ENCODE peak calls at places on chromosomes 4 and X, in five cellular contexts. J is neuronal stem cell, K is H1, P is H9, X is trophoblast cell. N is an unnamed sample.

GRCh38 chr4:4362991-4363697 is 23.8 kb upstream of the NSG1 start:
- DNase-seq in J (no peak), K (no peak), P (no peak), X (no peak), N (no peak)

GRCh38 chr4:167456619-167457018 is 222.3 kb upstream of the SPOCK3 start:
- DNase-seq in J (no peak), K (no peak), P (no peak), X (no peak), N (no peak)

GRCh38 chr4:23779422-23779821 is 110.4 kb downstream of the PPARGC1A start:
- DNase-seq in J (no peak), K (no peak), P (no peak), X (no peak), N (no peak)

GRCh38 chr4:66034671-66035070 is 364.4 kb upstream of the EPHA5 start:
- DNase-seq in J (no peak), K (no peak), P (no peak), X (no peak), N (no peak)

GRCh38 chrX:25851141-25851540 is 287.0 kb upstream of the MAGEB18 start:
- DNase-seq in J (no peak), K (no peak), P (no peak), X (no peak), N (no peak)

GRCh38 chrX:108734426-108734825 is 1.9 kb downstream of the IRS4 start:
- DNase-seq in J (no peak), K (no peak), P (no peak), X (no peak), N (no peak)

GRCh38 chrX:118498755-118499154 is 3.1 kb downstream of the DOCK11 start:
- DNase-seq in J (no peak), K (no peak), P (no peak), X (no peak), N (no peak)

GRCh38 chrX:49951524-49952193 is 29.3 kb downstream of the CLCN5 start:
- DNase-seq in J (no peak), K (no peak), P (no peak), X (no peak), N (no peak)

DNA sequence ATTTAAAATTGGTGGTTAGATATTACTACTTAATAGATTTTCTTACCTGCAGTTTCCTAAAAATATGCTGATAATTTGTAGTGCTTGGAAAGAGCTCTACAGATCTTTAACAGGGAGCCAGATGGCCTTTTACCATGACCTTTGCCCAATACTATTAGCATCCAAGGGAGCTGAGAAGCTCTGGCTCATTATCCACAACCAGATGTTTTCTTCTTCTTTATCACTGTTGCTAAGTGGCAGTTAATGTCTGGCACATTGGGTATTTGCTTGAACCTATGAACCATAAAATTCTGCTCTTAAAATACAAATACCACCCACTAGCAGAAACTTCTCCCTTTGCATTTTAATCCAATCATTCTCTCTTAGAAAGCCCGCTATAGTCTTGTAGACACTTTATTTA is 1480.3 kb downstream of the C4orf33 start:
- DNase-seq in J (no peak), K (no peak), P (no peak), X (no peak), N (no peak)
- H2BK12ac ChIP-seq in J (no peak), K (no peak), P (no peak), X (no peak), N (no peak)

GRCh38 chrX:109890910-109891502 is 111.9 kb upstream of the TMEM164 start:
- DNase-seq in J (peak), K (peak), P (peak), X (peak), N (peak)

GRCh38 chrX:109886122-109886761 is 116.7 kb upstream of the TMEM164 start:
- DNase-seq in J (peak), K (peak), P (peak), X (peak), N (peak)

GRCh38 chrX:109889289-109890006 is 113.5 kb upstream of the TMEM164 start:
- DNase-seq in J (no peak), K (no peak), P (no peak), X (no peak), N (peak)

DNA sequence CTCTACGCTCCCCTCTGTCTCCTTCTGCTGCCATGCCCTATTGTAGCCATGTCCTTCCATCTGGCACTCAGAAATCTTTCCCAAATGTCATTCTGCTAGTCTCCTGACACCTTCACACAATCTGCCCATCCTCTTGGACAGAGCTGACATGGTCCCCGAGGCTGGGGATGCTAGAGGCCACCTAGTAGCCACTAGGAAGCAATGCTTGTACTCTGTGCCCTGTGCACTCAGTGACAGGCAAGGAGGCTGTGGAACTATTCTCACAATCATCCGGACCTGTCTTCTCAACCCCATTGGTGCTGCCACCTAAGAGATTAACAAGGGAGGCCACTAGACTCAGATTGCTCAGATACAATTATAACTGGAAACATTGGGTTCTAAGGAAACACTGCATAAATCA is 112.6 kb upstream of the TMEM164 start:
- DNase-seq in J (no peak), K (no peak), P (no peak), X (no peak), N (no peak)
- H2AFZ ChIP-seq in J (no peak), K (no peak), P (no peak), X (no peak), N (no peak)

GRCh38 chr4:127482049-127482448 is 150.7 kb upstream of the INTU start:
- DNase-seq in J (no peak), K (no peak), P (no peak), X (no peak), N (no peak)
- H2BK12ac ChIP-seq in J (no peak), K (no peak), P (no peak), X (no peak), N (no peak)

GRCh38 chrX:53087378-53087777 is 5.2 kb downstream of the TSPYL2 start:
- DNase-seq in J (no peak), K (no peak), P (no peak), X (no peak), N (no peak)

GRCh38 chrX:53086464-53086863 is 4.3 kb downstream of the TSPYL2 start:
- DNase-seq in J (no peak), K (no peak), P (no peak), X (no peak), N (no peak)

GRCh38 chrX:53089224-53089842 is 4.6 kb upstream of the KANTR start:
- DNase-seq in J (no peak), K (no peak), P (no peak), X (peak), N (peak)

GRCh38 chrX:53085661-53086229 is 3.6 kb downstream of the TSPYL2 start:
- DNase-seq in J (no peak), K (no peak), P (no peak), X (no peak), N (no peak)

GRCh38 chrX:53088136-53088974 is 5.6 kb upstream of the KANTR start:
- DNase-seq in J (no peak), K (peak), P (peak), X (peak), N (peak)
- H2AFZ ChIP-seq in J (no peak), K (no peak), P (no peak), X (peak), N (no peak)

GRCh38 chrX:120727911-120728310 is 98.1 kb upstream of the C1GALT1C1 start:
- DNase-seq in J (no peak), K (no peak), P (no peak), X (no peak), N (no peak)
- H2BK12ac ChIP-seq in J (no peak), K (no peak), P (no peak), X (no peak), N (no peak)

GRCh38 chrX:53684415-53685192 is 1.9 kb downstream of the HUWE1 start:
- DNase-seq in J (no peak), K (no peak), P (no peak), X (no peak), N (no peak)

GRCh38 chrX:53682885-53683555 is 3.5 kb downstream of the HUWE1 start:
- DNase-seq in J (no peak), K (peak), P (peak), X (peak), N (peak)

GRCh38 chrX:53685711-53686110 is 808 bp downstream of the HUWE1 start:
- DNase-seq in J (no peak), K (no peak), P (no peak), X (no peak), N (no peak)

GRCh38 chrX:53681661-53682060 is 4.9 kb downstream of the HUWE1 start:
- DNase-seq in J (no peak), K (no peak), P (no peak), X (peak), N (no peak)

DNA sequence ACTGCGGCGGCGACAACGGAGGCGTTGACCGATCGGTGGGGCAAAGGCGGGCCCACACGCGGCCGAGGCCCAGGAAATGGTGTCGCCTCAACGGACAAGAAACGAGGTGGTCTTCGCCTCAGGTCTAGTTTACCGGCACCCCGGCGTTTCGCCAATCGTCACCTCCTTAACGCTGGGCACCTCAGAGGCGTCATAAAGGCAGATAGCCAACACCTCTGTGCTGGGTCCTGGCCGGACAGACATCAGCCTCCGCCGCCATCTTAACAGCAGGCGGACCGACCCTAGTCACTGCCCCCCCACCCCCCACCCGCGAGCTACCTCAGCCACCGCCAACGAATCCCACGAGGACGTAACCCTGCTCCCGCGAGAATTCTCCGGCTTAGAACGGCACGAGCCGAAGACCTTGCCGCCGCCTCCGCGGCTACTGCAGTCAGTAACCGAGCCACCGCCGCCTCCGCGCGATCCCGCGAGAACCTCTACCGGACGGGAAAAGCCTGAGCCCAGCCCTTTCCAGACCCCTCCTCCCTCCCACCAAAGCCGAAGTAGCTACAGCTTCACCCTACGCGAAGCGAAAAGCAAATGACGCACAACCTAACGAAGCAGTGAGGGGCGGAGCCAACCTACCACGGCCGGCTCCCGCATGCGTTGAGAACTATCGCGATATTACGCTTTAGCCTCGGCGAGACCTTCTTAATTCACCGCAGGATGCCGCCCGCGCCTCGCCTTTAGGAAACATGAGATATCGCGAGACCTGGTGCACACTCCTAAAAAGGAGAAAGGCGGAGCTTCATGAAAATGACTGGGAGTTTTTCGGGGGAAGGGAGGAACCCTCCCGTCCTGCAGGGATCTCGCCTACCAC is 2.7 kb downstream of the HUWE1 start:
- DNase-seq in J (peak), K (peak), P (peak), X (peak), N (peak)
- H2AFZ ChIP-seq in J (peak), K (no peak), P (no peak), X (peak), N (no peak)

DNA sequence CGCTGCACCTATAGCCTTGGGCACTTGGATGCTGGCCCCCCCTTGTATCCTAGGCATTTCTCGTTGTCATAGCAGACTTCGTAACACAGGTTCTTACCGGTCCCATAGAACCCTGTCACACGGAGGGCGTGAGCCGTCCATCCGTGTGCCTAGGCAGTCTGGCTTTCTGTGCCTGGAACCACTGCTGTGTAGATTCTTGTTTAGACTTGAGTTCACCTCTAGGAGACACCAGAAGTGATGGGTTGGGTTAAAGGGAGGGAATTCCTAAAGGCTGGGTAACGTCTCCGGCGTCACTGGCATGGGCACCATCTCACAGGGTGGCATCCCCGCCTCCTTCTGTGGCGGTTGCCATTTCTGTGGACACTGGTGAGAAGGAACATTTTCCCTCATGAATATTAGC is 13.5 kb upstream of the NKX1-1 start:
- DNase-seq in J (no peak), K (no peak), P (no peak), X (no peak), N (no peak)
- H2BK12ac ChIP-seq in J (peak), K (no peak), P (no peak), X (no peak), N (no peak)

GRCh38 chr4:72468904-72469502 is 100.0 kb downstream of the ADAMTS3 start:
- DNase-seq in J (no peak), K (no peak), P (no peak), X (no peak), N (peak)
- H2AFZ ChIP-seq in J (no peak), K (no peak), P (no peak), X (no peak), N (no peak)

N was measured in mesenchymal stem cell.